ENCODE peak calls at places on chromosome 14, in four cellular contexts. Z is activated CD4-positive, alpha-beta T cell treated with anti-CD3 and anti-CD28 coated beads for 4 hours; I is GM12865; H is stimulated activated CD8-positive, alpha-beta memory T cell treated with anti-CD3 and anti-CD28 coated beads, Interleukin-15, amount 100 ng/mL, for 24 hours. X is an unnamed sample.

GRCh38 chr14:95361373-95362179 is 41.9 kb upstream of the CLMN start:
- DNase-seq in Z (peak; percentile 12), I (peak; percentile 70), H (peak; percentile 15), X (no peak)

GRCh38 chr14:36111822-36112583 is 64.5 kb downstream of the PTCSC3 start:
- DNase-seq in Z (no peak), I (no peak), H (no peak), X (no peak)

GRCh38 chr14:68146812-68147211 is 327.2 kb downstream of the RAD51B start:
- DNase-seq in Z (no peak), I (no peak), H (no peak), X (no peak)

GRCh38 chr14:26255213-26255612 is 342.6 kb downstream of the NOVA1 start:
- DNase-seq in Z (no peak), I (no peak), H (no peak), X (no peak)

GRCh38 chr14:86533834-86534233 is 1003.9 kb downstream of the FLRT2 start:
- DNase-seq in Z (no peak), I (no peak), H (no peak), X (no peak)

GRCh38 chr14:61894452-61895077 is 132.3 kb downstream of the SNAPC1 start:
- DNase-seq in Z (peak; percentile 55), I (peak; percentile 78), H (peak; percentile 26), X (no peak)

GRCh38 chr14:59271734-59272133 is 83.3 kb downstream of the DAAM1 start:
- DNase-seq in Z (no peak), I (no peak), H (no peak), X (no peak)

GRCh38 chr14:61475316-61475715 is 153.9 kb downstream of the PRKCH start:
- DNase-seq in Z (peak; percentile 45), I (peak; percentile 76), H (no peak), X (no peak)

GRCh38 chr14:21840765-21841164 is 167.1 kb upstream of the OR4E1 start:
- DNase-seq in Z (no peak), I (peak; percentile 7), H (no peak), X (no peak)

GRCh38 chr14:35333797-35334743 is 41.9 kb downstream of the PSMA6 start:
- DNase-seq in Z (no peak), I (no peak), H (no peak), X (no peak)

GRCh38 chr14:104249706-104250105 is 111.3 kb downstream of the KIF26A start:
- DNase-seq in Z (no peak), I (no peak), H (no peak), X (peak; percentile 47)

GRCh38 chr14:103735022-103735421 is 19.4 kb downstream of the ZFYVE21 start:
- DNase-seq in Z (no peak), I (no peak), H (no peak), X (peak; percentile 60)

GRCh38 chr14:20631023-20631820 is 10.3 kb downstream of the OR6S1 start:
- DNase-seq in Z (peak; percentile 59), I (peak; percentile 72), H (no peak), X (no peak)

GRCh38 chr14:64954491-64955240 is 12.1 kb upstream of the GPX2 start:
- DNase-seq in Z (no peak), I (no peak), H (no peak), X (no peak)

GRCh38 chr14:39322807-39323206 is 89.1 kb downstream of the MIA2 start:
- DNase-seq in Z (no peak), I (no peak), H (no peak), X (no peak)

GRCh38 chr14:22478670-22479069 is 110.4 kb downstream of the DAD1 start:
- DNase-seq in Z (no peak), I (no peak), H (no peak), X (no peak)

GRCh38 chr14:75885829-75886228 is 96.0 kb downstream of the TGFB3 start:
- DNase-seq in Z (no peak), I (no peak), H (no peak), X (no peak)

GRCh38 chr14:95123895-95124579 is 33.3 kb downstream of the DICER1 start:
- DNase-seq in Z (no peak), I (no peak), H (no peak), X (no peak)

GRCh38 chr14:70268760-70269159 is 80.0 kb upstream of the SLC8A3 start:
- DNase-seq in Z (no peak), I (no peak), H (no peak), X (no peak)

GRCh38 chr14:34331728-34332623 is 130.1 kb downstream of the SPTSSA start:
- DNase-seq in Z (peak; percentile 55), I (peak; percentile 79), H (peak; percentile 35), X (no peak)

GRCh38 chr14:54747616-54748015 is 155.0 kb downstream of the GCH1 start:
- DNase-seq in Z (no peak), I (no peak), H (no peak), X (no peak)

GRCh38 chr14:44053422-44053821 is 453.7 kb downstream of the FSCB start:
- DNase-seq in Z (no peak), I (no peak), H (no peak), X (no peak)

GRCh38 chr14:63852817-63853730 is at the start of gene SYNE2:
- DNase-seq in Z (peak; percentile 82), I (peak; percentile 90), H (peak; percentile 67), X (peak; percentile 86)

GRCh38 chr14:106681161-106681955 is 1155.0 kb downstream of the TMEM121 start:
- DNase-seq in Z (no peak), I (no peak), H (no peak), X (no peak)

GRCh38 chr14:45028107-45028626 is 55.7 kb upstream of the PRPF39 start:
- DNase-seq in Z (no peak), I (peak; percentile 5), H (no peak), X (no peak)

X was measured in ascending aorta.